ENCODE peak calls at places on chromosomes 12 and 14, in four cellular contexts. D, G, V and A are unnamed samples. For H3K4me1 and H3K36me3, the result is how much of the 10 kb centered on the place peaks cover.

GRCh38 chr12:12210983-12211382 is 55.9 kb downstream of the LRP6 start:
- DNase-seq in D (no peak), G (no peak), V (no peak), A (no peak)

GRCh38 chr12:93767524-93767863 is 90.3 kb downstream of the CRADD start:
- DNase-seq in D (no peak), V (no peak), G (no peak), A (no peak)

GRCh38 chr12:39587247-39587646 is 32.4 kb downstream of the ABCD2 start:
- DNase-seq in G (no peak), V (no peak), D (no peak), A (no peak)

GRCh38 chr12:77943466-77943865 is 112.8 kb downstream of the NAV3 start:
- DNase-seq in V (no peak), D (no peak), G (no peak), A (no peak)

GRCh38 chr14:24670594-24670993 is 36.6 kb upstream of the GZMB start:
- DNase-seq in G (no peak), V (no peak), D (no peak), A (no peak)

GRCh38 chr12:30795660-30796507 is 41.1 kb upstream of the CAPRIN2 start:
- DNase-seq in V (peak), D (peak), G (peak), A (peak)

GRCh38 chr12:88820012-88820411 is 239.7 kb upstream of the KITLG start:
- DNase-seq in V (no peak), G (no peak), D (no peak), A (no peak)

GRCh38 chr12:120080043-120080400 is 36.5 kb downstream of the RAB35 start:
- DNase-seq in V (no peak), D (no peak), G (no peak), A (peak)

GRCh38 chr14:56075301-56075700 is 42.9 kb upstream of the PELI2 start:
- DNase-seq in V (no peak), D (no peak), G (no peak), A (no peak)

GRCh38 chr12:38892090-38892786 is 13.2 kb downstream of the CPNE8 start:
- DNase-seq in V (no peak), D (no peak), G (no peak), A (no peak)

GRCh38 chr14:68520637-68521556 is 272.0 kb downstream of the ZFP36L1 start:
- DNase-seq in V (no peak), D (no peak), G (no peak), A (no peak)

GRCh38 chr12:43306066-43306465 is 245.9 kb downstream of the ADAMTS20 start:
- DNase-seq in G (peak), V (no peak), D (no peak), A (no peak)

GRCh38 chr12:2003676-2004112 is 563 bp downstream of the DCP1B start:
- DNase-seq in V (no peak), D (no peak), G (no peak), A (no peak)

GRCh38 chr14:92960706-92961566 is 38.0 kb downstream of the CHGA start:
- DNase-seq in D (peak), G (no peak), V (no peak), A (peak)

GRCh38 chr12:132236129-132236929 is 92.1 kb downstream of the NOC4L start:
- DNase-seq in V (no peak), D (peak), G (peak), A (peak)

GRCh38 chr12:92503029-92503931 is 199.5 kb upstream of the PLEKHG7 start:
- DNase-seq in D (no peak), G (peak), V (no peak), A (no peak)

GRCh38 chr14:26128931-26129674 is 468.7 kb downstream of the NOVA1 start:
- DNase-seq in G (no peak), D (no peak), V (no peak), A (no peak)

GRCh38 chr14:100132161-100132902 is 27.1 kb downstream of the DEGS2 start:
- DNase-seq in V (no peak), D (no peak), G (no peak), A (no peak)

GRCh38 chr14:64760916-64761315 is 56.7 kb downstream of the PLEKHG3 start:
- DNase-seq in G (no peak), V (no peak), D (no peak), A (peak)
- H3K4me1 ChIP-seq in G (under half), V (under half), D (under half), A (under half)

GRCh38 chr14:67359319-67359774 is 257 bp downstream of the ATP6V1D start:
- DNase-seq in V (no peak), G (peak), D (peak), A (peak)

GRCh38 chr14:67359775-67360468 is at the start of the genes ATP6V1D and EIF2S1:
- DNase-seq in D (peak), G (peak), V (peak), A (peak)

GRCh38 chr14:67358914-67359313 is 690 bp downstream of the ATP6V1D start:
- DNase-seq in D (no peak), V (no peak), G (no peak), A (no peak)

GRCh38 chr14:67360469-67361206 is 510 bp downstream of the EIF2S1 start:
- DNase-seq in D (no peak), G (no peak), V (no peak), A (no peak)

DNA sequence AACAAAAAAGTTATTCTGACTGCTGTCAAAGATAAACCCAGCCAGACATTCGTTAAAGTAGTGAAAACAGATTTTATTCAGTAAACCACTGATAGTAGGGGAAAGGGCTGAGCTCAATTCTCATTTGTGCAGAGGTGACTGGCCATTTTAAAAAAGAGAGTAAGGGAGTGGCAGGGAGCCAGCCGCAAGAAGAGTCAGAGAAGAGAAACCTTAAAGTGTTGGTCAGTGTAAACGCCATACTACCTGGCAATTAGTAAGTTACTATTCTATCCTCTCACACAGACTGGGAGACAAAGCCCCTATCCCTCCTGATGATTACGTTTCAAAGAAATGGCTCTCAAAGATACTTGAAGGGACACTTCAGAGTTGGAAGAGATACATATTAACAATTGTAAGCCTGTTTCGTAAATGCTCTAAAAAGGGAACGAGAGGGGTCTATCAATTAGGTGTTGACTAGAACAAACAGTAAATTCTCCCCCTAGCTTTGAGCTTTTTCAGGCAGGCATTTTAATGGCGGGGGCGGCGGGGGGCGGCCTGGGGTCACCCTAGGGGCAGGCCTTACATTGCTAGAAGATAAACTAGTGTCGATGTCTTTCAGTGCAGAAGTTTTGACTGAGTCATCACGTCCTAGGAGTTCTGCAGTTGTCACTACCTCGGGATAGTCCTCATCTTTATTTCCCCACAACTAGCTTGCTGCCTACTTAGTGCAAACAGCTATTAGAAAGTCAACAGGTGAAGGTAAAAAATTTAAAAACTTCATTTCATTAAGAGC is 1.8 kb downstream of the ATP6V1D start:
- DNase-seq in V (no peak), D (no peak), G (no peak), A (no peak)
- H3K36me3 ChIP-seq in V (under half), D (under half), G (under half), A (under half)

GRCh38 chr12:118034429-118035193 is 18.1 kb downstream of the RFC5 start:
- DNase-seq in V (no peak), G (no peak), D (no peak), A (no peak)
- TF ChIP-seq CTCF in V (no peak), G (peak), D (no peak), A (no peak)

DNA sequence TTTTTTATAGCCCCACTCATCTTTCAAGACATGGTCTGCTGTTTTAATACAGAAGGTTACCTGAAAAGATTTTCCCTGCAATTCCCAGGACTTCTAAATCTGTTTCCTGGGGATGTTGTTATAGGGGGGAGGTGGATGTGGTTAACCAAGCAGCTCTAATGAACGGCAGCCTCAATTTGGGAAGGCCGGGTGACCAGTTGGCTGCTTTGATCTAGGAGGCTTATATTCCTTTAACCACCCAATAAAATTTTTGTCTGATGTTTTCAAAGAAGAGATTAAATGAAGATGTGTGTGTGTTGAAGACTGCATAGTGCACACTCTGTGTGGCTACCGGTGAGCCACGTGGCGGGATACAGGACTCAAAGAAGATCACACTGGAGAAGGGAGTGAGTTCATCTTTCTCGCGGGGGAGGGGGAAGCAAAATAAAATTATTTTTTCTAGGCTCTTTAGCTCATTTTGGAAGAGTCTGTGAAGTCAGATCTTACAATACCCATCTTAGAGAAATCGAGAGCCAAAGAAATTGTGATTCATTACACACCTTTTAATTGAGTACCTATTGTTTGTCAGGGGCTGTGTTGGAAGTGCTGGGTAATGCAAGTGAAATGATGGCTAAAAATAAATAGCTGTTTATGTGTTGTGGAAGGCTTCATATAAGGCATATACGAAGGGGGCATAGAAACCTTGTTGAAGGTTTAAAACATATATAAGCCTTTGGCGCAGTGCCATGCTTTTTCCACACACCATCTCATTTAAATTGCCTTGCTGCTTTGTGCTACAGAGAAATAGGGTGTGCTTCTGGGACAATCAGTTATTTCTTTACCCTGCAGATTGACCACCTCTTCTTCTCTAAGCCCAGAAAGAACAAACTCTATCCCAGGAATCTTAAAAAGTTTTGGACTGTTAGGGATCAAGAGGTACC is 18.5 kb downstream of the ELK3 start:
- DNase-seq in G (no peak), D (no peak), V (no peak), A (no peak)
- H3K4me1 ChIP-seq in G (under half), D (half or more), V (under half), A (half or more)

GRCh38 chr12:57564178-57564740 is 14.4 kb downstream of the KIF5A start:
- DNase-seq in D (no peak), V (no peak), G (no peak), A (no peak)
- H3K36me3 ChIP-seq in D (under half), V (under half), G (under half), A (under half)

GRCh38 chr14:103507751-103508150 is 14.9 kb downstream of the CKB start:
- DNase-seq in V (no peak), D (no peak), G (peak), A (no peak)
- TF ChIP-seq CTCF in V (no peak), D (no peak), G (no peak), A (no peak)